ENCODE peak calls at places on chromosomes 6 and 20, in four cellular contexts. X is mucosa of descending colon, K is A549, E is endodermal cell. L is an unnamed sample.

GRCh38 chr20:48142258-48142657 is 357.0 kb upstream of the SULF2 start:
- DNase-seq in E (no peak), K (no peak), X (no peak), L (no peak)

GRCh38 chr6:16760536-16761468 is at the start of gene ATXN1:
- DNase-seq in X (peak; percentile 76), E (peak; percentile 81), K (peak; percentile 18), L (no peak)

GRCh38 chr6:46170357-46171289 is at the start of gene ENPP5:
- DNase-seq in E (peak; percentile 99), K (no peak), X (peak; percentile 93), L (peak; percentile 92)

GRCh38 chr6:11315743-11316437 is 83.4 kb upstream of the NEDD9 start:
- DNase-seq in X (no peak), E (no peak), K (peak; percentile 55), L (no peak)

GRCh38 chr6:143581835-143582480 is 70.4 kb upstream of the FUCA2 start:
- DNase-seq in K (no peak), E (no peak), X (no peak), L (no peak)

GRCh38 chr20:59031326-59032022 is 661 bp downstream of the ATP5F1E start:
- DNase-seq in E (no peak), X (no peak), K (no peak), L (peak; percentile 19)

GRCh38 chr20:41456341-41456740 is 89.7 kb upstream of the EMILIN3 start:
- DNase-seq in K (no peak), E (no peak), X (no peak), L (no peak)

GRCh38 chr6:23454090-23454998 is 671.7 kb upstream of the NRSN1 start:
- DNase-seq in K (no peak), E (no peak), X (no peak), L (no peak)

GRCh38 chr6:96015791-96016776 is at the start of gene FUT9:
- DNase-seq in X (peak; percentile 9), E (peak; percentile 91), K (no peak), L (peak; percentile 22)

GRCh38 chr6:37279366-37280134 is 21.6 kb upstream of the TMEM217 start:
- DNase-seq in K (no peak), E (no peak), X (no peak), L (no peak)

GRCh38 chr20:48879609-48880008 is 41.9 kb upstream of the ARFGEF2 start:
- DNase-seq in K (no peak), E (no peak), X (no peak), L (peak; percentile 60)

GRCh38 chr6:126743051-126743450 is 375.4 kb upstream of the RSPO3 start:
- DNase-seq in K (no peak), E (no peak), X (no peak), L (no peak)
- H3K4me3 ChIP-seq in K (no peak overlapping the region), E (no peak overlapping the region), X (no peak overlapping the region), L (no peak overlapping the region)

DNA sequence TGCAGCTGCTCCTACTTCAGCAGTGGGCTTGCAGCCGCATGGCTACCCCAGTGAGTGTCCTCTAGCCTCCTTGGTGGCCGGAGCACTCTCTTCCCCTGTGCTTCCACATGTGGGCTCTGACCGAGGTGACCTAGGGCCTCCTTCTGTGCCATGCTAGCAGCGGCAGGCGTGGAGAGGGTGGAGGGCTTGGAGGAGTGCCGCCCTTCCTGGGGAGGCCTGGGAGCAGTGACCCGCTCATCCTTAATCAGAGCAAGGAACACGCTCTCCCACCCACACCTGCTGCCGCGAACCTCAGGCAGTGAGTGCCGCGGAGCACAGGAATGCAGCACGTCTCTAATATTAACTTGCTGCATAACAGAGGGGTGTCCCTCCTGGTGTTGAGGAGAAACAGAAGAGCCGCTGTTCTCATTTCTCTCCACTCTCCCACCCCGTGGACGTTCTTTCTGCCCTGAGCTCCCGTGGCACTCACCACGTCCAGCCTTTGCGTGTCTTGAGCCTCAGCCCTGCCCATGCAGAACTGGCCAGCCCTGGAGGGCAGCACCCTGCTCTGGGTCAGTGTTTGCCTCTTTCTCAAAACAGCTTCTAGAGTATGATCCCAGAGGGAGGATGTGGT is 31.9 kb downstream of the DUSP22 start:
- DNase-seq in K (no peak), X (no peak), E (peak; percentile 57), L (peak; percentile 58)
- H3K4me1 ChIP-seq in K (no peaks in the 10 kb centered on the region), X (peaks cover 5% of the 10 kb centered on the region), E (no peaks in the 10 kb centered on the region), L (no peaks in the 10 kb centered on the region)

GRCh38 chr20:23998392-23998791 is 9.8 kb upstream of the GGTLC1 start:
- DNase-seq in E (no peak), X (no peak), K (no peak), L (no peak)
- TF ChIP-seq CTCF in E (no peak), X (no peak), K (no peak), L (no peak)

GRCh38 chr6:32840604-32841246 is 2.2 kb upstream of the TAP2 start:
- DNase-seq in X (no peak), E (no peak), K (no peak), L (no peak)

GRCh38 chr6:32843979-32844838 is at the start of gene PSMB8:
- DNase-seq in K (peak; percentile 86), E (peak; percentile 98), X (peak; percentile 99), L (peak; percentile 95)

GRCh38 chr6:32842021-32842650 is 1.7 kb downstream of the PSMB8 start:
- DNase-seq in X (no peak), E (no peak), K (no peak), L (no peak)

GRCh38 chr6:32843321-32843978 is 397 bp downstream of the PSMB8 start:
- DNase-seq in E (peak; percentile 77), X (no peak), K (no peak), L (no peak)

GRCh38 chr6:32842690-32843089 is 1.2 kb downstream of the PSMB8 start:
- DNase-seq in K (no peak), X (no peak), E (no peak), L (no peak)
- H3K4me3 ChIP-seq in K (no peak overlapping the region), X (no peak overlapping the region), E (no peak overlapping the region), L (no peak overlapping the region)

DNA sequence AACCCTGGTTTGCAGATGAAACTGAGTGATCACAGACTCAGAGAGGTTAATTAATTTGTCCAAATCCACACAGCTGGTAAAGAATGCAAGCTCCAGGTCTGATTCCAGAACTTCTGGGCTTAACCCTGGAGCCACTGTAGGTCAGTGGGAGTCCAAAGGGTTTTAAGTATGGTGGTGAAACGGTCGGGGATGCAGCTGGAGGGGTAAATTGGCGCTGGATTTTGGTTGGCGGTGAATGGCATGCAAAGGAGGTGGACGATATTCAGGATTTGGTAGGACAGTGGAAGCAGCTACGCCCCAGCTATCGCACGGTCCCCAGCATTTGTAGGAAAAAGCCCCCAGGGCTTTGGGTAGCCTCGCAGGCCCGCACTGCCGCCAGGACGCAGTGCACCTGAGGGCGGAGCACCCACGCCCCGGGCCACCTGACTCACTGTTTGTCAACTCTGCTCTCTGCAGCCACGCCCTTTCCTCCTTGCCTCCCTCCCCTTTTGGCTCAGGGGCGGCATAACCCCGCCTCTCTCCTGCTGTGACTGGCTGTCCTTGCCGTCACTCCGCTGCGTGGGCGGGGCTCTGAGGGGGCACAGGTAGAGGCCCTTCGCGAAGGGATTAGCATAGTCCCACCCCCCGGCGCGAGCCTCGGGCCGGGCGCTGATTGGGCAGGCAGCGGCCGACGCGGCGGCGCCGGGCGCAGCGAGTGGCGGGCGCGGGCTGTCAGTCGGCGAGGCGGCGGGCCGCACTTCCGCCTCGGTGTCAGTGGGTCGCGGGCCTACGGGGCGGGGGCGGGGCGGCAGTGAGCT is at the start of gene OSBPL2:
- DNase-seq in K (peak; percentile 99), X (peak; percentile 100), E (peak; percentile 100), L (peak; percentile 100)
- H3K4me1 ChIP-seq in K (peaks cover 8% of the 10 kb centered on the region), X (peaks cover 35% of the 10 kb centered on the region), E (no peaks in the 10 kb centered on the region), L (peaks cover 24% of the 10 kb centered on the region)

DNA sequence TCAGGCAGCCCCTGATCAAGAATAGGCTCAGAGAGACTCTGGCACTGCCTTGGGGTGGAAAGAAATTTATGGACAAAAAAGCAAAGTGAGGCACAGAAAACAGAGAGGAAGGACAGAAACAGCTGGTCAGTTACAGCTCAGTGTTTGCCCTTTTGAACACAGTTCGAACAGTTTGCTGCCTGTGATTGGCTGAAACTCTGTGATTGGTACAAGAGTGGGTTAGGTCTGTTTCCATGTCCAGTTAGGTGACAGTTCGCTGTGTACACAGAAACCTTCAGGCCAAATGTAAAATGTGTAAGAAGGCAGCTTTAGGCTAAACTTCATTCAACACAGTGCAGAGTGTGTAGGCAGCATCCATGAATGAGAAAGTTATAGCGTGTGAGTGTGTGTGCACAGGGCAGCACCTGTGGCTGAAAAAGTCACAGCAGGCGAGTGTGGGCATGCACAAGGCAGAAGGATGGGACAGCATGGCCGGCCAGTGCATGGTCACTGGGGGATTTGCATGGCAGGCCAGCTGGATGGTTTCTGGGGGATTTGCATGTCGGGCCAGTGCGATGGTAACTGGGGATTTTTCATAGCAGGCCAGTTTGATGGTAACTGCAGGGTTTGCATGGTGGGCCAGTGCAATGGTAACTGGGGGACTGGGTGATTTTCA is 75.4 kb upstream of the FRMD1 start:
- DNase-seq in K (no peak), E (peak; percentile 41), X (no peak), L (no peak)
- TF ChIP-seq CTCF in K (no peak), E (no peak), X (no peak), L (no peak)

DNA sequence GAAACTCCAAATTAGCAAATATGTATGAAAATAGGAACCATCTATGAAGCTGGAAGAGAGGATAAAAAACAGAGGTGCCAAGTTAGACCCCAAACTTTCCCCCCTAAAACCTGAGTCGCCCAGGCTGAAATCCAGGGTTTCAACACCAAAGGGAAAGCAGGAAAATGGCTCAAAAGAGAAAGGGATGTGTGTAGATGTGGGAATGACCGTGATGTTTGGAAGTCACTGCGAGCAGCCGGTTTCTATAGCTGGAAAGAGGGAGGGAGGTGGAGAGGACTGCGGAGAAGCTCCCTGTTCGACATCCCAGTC is 4.5 kb downstream of the RING1 start:
- DNase-seq in X (no peak), E (no peak), K (no peak), L (no peak)
- H3K4me3 ChIP-seq in X (no peak overlapping the region), E (peak overlapping the region; percentile 85), K (peak overlapping the region; percentile 42), L (peak overlapping the region; percentile 29)

GRCh38 chr6:7907159-7907558 is 3.4 kb downstream of the TXNDC5 start:
- DNase-seq in K (no peak), E (no peak), X (no peak), L (no peak)
- H3K4me1 ChIP-seq in K (peaks cover 12% of the 10 kb centered on the region), E (no peaks in the 10 kb centered on the region), X (peaks cover 6% of the 10 kb centered on the region), L (peaks cover 6% of the 10 kb centered on the region)

GRCh38 chr6:42938428-42938796 is 9.1 kb downstream of the CNPY3 start:
- DNase-seq in E (no peak), X (no peak), K (no peak), L (no peak)
- TF ChIP-seq CTCF in E (no peak), X (no peak), K (no peak), L (no peak)

L was measured in RWPE2.